ENCODE peak calls at places on chromosomes 2 and 18, in seven cellular contexts. U is iPS DF 6.9; D is K562; N is A549; T is foreskin keratinocyte; C is CD8-positive, alpha-beta T cell; E is tibial artery. O is an unnamed sample. For H3K4me1, the result is how much of the 10 kb centered on the place peaks cover.

GRCh38 chr2:234571620-234572407 is 74.9 kb upstream of the ARL4C start:
- DNase-seq in D (no peak), T (no peak), U (no peak), N (no peak), E (no peak), C (no peak), O (no peak)

GRCh38 chr2:219557791-219558785 is 13.3 kb downstream of the OBSL1 start:
- DNase-seq in T (no peak), N (no peak), C (no peak), D (no peak), U (no peak), E (no peak), O (no peak)

GRCh38 chr2:176133366-176133765 is 3.9 kb downstream of the HOXD8 start:
- DNase-seq in C (no peak), D (no peak), E (no peak), T (no peak), N (no peak), U (no peak), O (no peak)

GRCh38 chr18:23949863-23950262 is 64.7 kb upstream of the TTC39C start:
- DNase-seq in T (no peak), U (peak), N (no peak), D (no peak), C (no peak), E (no peak), O (no peak)

GRCh38 chr2:163343316-163343715 is 392.5 kb downstream of the FIGN start:
- DNase-seq in D (no peak), T (no peak), C (no peak), U (no peak), N (no peak), E (no peak), O (no peak)

GRCh38 chr2:234559609-234560008 is 62.7 kb upstream of the ARL4C start:
- DNase-seq in C (no peak), N (peak), T (no peak), D (no peak), E (no peak), U (no peak), O (peak)

GRCh38 chr2:53840580-53840979 is 19.2 kb downstream of the GPR75 start:
- DNase-seq in T (no peak), E (no peak), D (no peak), U (no peak), N (no peak), C (no peak), O (no peak)

GRCh38 chr2:163491850-163492249 is 244.0 kb downstream of the FIGN start:
- DNase-seq in C (no peak), U (no peak), N (no peak), D (no peak), T (no peak), E (no peak), O (no peak)

GRCh38 chr2:6077585-6077984 is 385.4 kb downstream of the SOX11 start:
- DNase-seq in E (no peak), D (no peak), C (no peak), U (no peak), T (no peak), N (no peak), O (no peak)

GRCh38 chr2:10441966-10442365 is 6.2 kb downstream of the ODC1 start:
- DNase-seq in C (no peak), N (no peak), D (no peak), T (no peak), U (no peak), E (no peak), O (no peak)

GRCh38 chr2:64609229-64609994 is 44.3 kb downstream of the SERTAD2 start:
- DNase-seq in T (no peak), U (no peak), E (no peak), C (peak), N (peak), D (peak), O (peak)

GRCh38 chr2:8491296-8492048 is 190.4 kb upstream of the ID2 start:
- DNase-seq in N (no peak), C (no peak), T (no peak), D (no peak), E (no peak), U (no peak), O (no peak)

GRCh38 chr2:165018207-165018606 is 62.9 kb upstream of the SLC38A11 start:
- DNase-seq in N (no peak), D (no peak), T (no peak), C (no peak), U (no peak), E (no peak), O (no peak)

GRCh38 chr2:182548031-182548950 is 121.5 kb upstream of the PDE1A start:
- DNase-seq in N (no peak), U (no peak), T (no peak), E (no peak), C (no peak), D (no peak), O (no peak)

GRCh38 chr2:212619954-212620353 is 81.4 kb upstream of the ERBB4 start:
- DNase-seq in N (no peak), T (peak), D (no peak), C (no peak), U (no peak), E (no peak), O (peak)

GRCh38 chr2:134818321-134818720 is 20.1 kb upstream of the ACMSD start:
- DNase-seq in D (no peak), E (no peak), N (no peak), U (no peak), T (peak), C (no peak), O (peak)

GRCh38 chr2:179932786-179933185 is 71.4 kb upstream of the ZNF385B start:
- DNase-seq in N (no peak), D (no peak), T (no peak), U (no peak), C (no peak), E (no peak), O (no peak)

GRCh38 chr2:84908948-84909713 is 3.7 kb downstream of the TMSB10 start:
- DNase-seq in C (no peak), E (no peak), U (no peak), T (no peak), N (no peak), D (no peak), O (no peak)

GRCh38 chr2:167675906-167676305 is 571.5 kb downstream of the STK39 start:
- DNase-seq in C (no peak), D (no peak), U (no peak), N (no peak), E (no peak), T (no peak), O (no peak)

GRCh38 chr2:76759634-76760366 is 762.4 kb downstream of the LRRTM4 start:
- DNase-seq in N (no peak), C (no peak), E (no peak), D (no peak), U (no peak), T (no peak), O (no peak)

GRCh38 chr2:100667801-100668200 is 105.0 kb downstream of the PDCL3 start:
- DNase-seq in T (no peak), U (no peak), D (no peak), E (no peak), C (no peak), N (no peak), O (no peak)

GRCh38 chr2:216665240-216665639 is 30.1 kb downstream of the IGFBP5 start:
- DNase-seq in U (no peak), T (peak), E (no peak), D (no peak), N (no peak), C (no peak), O (peak)

GRCh38 chr18:70490008-70490933 is 201.4 kb downstream of the SOCS6 start:
- DNase-seq in D (peak), N (peak), T (no peak), C (peak), U (peak), E (peak), O (peak)

GRCh38 chr2:54673501-54673998 is 49.9 kb upstream of the EML6 start:
- DNase-seq in N (no peak), T (peak), U (no peak), C (peak), E (peak), D (no peak), O (no peak)

GRCh38 chr2:112793449-112793978 is 9.2 kb upstream of the IL1A start:
- DNase-seq in E (no peak), N (no peak), C (no peak), U (no peak), D (no peak), T (peak), O (no peak)

GRCh38 chr2:26008851-26009566 is 24.9 kb upstream of the RAB10 start:
- DNase-seq in U (no peak), D (no peak), N (peak), T (peak), E (peak), C (no peak), O (peak)

GRCh38 chr18:21457179-21457535 is 143.3 kb downstream of the ESCO1 start:
- DNase-seq in C (no peak), D (no peak), U (no peak), T (no peak), N (no peak), E (no peak), O (no peak)

GRCh38 chr2:11777886-11778415 is 31.5 kb downstream of the LPIN1 start:
- DNase-seq in C (no peak), N (no peak), D (no peak), T (no peak), U (no peak), E (no peak), O (no peak)
- H3K27ac ChIP-seq in C (no peak), N (no peak), D (no peak), T (no peak), U (no peak), E (no peak), O (no peak)

GRCh38 chr2:28428486-28428885 is 35.8 kb downstream of the FOSL2 start:
- DNase-seq in N (no peak), U (no peak), C (no peak), E (no peak), D (no peak), T (no peak), O (no peak)

GRCh38 chr2:28429636-28430376 is 37.1 kb downstream of the FOSL2 start:
- DNase-seq in E (no peak), N (no peak), C (no peak), U (no peak), D (no peak), T (no peak), O (no peak)

GRCh38 chr2:28430790-28431418 is 38.2 kb downstream of the FOSL2 start:
- DNase-seq in E (no peak), D (no peak), U (no peak), T (no peak), N (no peak), C (no peak), O (no peak)

GRCh38 chr2:28431741-28432140 is 39.1 kb downstream of the FOSL2 start:
- DNase-seq in D (no peak), T (no peak), N (no peak), U (no peak), C (no peak), E (no peak), O (no peak)

DNA sequence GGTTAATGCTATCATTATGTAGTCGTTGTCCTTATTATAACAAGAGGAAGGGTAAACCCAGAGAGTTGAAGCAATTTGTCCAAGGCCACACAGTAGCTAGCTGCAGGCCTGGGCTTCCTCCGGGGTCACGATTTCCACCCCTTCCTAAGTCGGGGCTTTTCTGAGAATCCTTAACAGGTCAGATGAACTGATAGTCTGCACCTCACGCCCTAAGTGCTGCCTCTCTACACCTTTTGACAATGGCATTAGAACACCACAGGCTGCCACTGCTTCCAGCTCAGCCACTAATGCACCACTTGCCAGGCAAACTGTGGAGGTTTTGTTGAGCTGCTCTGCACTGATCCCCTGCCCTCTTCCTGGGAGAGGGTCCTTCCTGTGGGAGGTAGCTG is 37.7 kb downstream of the FOSL2 start:
- DNase-seq in T (no peak), E (no peak), C (no peak), U (no peak), D (no peak), N (no peak), O (no peak)
- H3K4me1 ChIP-seq in T (under half), E (under half), C (under half), U (under half), D (under half), N (under half), O (under half)

DNA sequence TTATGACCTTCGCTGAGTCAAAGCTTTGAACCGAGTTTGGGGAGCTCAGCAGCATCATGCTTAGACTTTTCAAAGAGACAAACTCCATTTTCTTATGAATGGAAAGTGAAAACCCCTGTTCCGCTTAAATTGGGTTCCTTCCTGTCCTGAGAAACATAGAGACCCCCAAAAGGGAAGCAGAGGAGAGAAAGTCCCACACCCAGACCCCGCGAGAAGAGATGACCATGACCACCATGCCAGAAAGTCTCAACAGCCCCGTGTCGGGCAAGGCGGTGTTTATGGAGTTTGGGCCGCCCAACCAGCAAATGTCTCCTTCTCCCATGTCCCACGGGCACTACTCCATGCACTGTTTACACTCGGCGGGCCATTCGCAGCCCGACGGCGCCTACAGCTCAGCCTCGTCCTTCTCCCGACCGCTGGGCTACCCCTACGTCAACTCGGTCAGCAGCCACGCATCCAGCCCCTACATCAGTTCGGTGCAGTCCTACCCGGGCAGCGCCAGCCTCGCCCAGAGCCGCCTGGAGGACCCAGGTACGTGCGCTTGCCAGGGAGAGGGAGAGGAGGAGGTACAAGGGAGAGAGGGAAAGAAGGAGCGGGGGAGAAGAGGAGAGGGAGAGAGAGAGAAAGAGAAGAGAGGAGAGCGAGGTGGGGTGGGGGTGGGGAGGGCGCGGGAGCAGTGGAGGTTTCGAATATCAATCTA is at the start of gene DLX1:
- DNase-seq in T (no peak), U (no peak), D (peak), E (no peak), N (no peak), C (no peak), O (no peak)
- H3K27ac ChIP-seq in T (peak), U (no peak), D (peak), E (no peak), N (peak), C (no peak), O (peak)

GRCh38 chr2:237896507-237896892 is 37.1 kb downstream of the RAMP1 start:
- DNase-seq in D (no peak), C (no peak), U (no peak), T (peak), N (no peak), E (no peak), O (no peak)

GRCh38 chr2:237896941-237897340 is 37.5 kb downstream of the RAMP1 start:
- DNase-seq in U (no peak), N (no peak), C (no peak), E (no peak), T (no peak), D (no peak), O (no peak)

GRCh38 chr2:237894396-237894979 is 35.1 kb downstream of the RAMP1 start:
- DNase-seq in E (no peak), D (no peak), N (no peak), U (no peak), T (no peak), C (no peak), O (no peak)

GRCh38 chr2:237895544-237896506 is 36.4 kb downstream of the RAMP1 start:
- DNase-seq in D (no peak), N (no peak), T (peak), C (no peak), U (no peak), E (peak), O (no peak)

DNA sequence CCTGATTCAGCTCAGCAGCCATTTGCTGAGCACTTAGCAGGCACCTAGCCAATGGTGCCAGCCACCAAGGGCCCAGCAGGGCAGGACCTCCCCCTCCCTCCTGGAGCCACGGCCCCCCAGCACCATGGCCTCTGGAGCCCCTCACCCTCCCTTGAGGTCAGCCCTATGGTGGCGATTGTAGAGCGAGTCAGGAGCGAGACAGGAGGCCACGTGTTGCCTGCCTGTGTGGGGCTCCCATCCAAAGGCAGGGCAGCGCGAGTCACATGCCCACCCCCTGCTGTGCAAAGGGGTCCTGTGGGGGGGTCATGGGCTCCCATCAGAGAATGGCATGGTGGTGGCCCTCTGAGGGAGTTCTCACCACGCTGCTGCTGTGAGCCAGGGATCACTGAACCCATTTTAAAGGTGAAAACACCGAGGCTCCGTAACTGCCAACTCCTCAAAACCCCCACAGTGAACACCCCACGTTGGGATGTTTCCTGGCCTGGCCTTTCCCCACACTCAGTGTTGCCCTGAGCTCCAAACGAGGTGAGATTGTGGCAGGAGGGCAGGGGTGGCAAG is 35.6 kb downstream of the RAMP1 start:
- DNase-seq in D (no peak), N (no peak), C (no peak), U (no peak), T (no peak), E (no peak), O (no peak)
- H3K4me1 ChIP-seq in D (under half), N (under half), C (under half), U (under half), T (under half), E (under half), O (under half)

DNA sequence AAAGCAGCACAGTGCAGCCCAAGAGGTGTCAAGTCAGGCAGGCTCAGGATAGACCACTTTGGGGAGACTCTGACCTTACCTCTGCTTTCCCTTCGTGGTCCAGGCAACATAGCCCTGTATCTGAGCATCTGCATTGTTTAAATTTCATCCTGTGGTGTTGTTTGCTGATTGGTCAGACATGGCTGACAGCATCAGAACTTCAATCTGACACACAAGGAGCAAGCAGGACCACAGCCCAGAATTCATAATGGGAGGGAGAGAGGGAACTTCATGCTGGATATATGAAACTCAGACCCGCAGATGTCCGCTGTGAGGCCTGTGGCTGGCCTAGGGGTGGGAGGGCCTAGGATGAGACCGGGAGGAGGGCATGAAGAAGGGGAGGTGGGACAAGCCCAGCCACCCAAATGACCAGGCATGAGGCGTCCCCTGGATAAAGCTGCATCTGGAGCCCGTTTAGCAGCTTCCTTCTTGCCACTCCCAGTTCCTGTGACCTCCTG is 285.6 kb downstream of the TCF4 start:
- DNase-seq in E (no peak), U (no peak), C (no peak), D (no peak), T (no peak), N (no peak), O (no peak)
- H3K27ac ChIP-seq in E (no peak), U (no peak), C (no peak), D (peak), T (no peak), N (no peak), O (no peak)